ENCODE peak calls at places on chromosomes 12 and 14, in seven cellular contexts. J, N, Y, Z, B, C and W are unnamed samples.

GRCh38 chr14:90778468-90779255 is 37.6 kb downstream of the TTC7B start:
- DNase-seq in J (no peak), N (no peak), Y (no peak), Z (no peak), B (no peak), C (no peak), W (no peak)

GRCh38 chr14:42555365-42555764 is 948.7 kb downstream of the LRFN5 start:
- DNase-seq in J (no peak), N (no peak), Y (no peak), Z (no peak), B (no peak), C (no peak), W (no peak)

GRCh38 chr14:51652168-51653095 is 722 bp downstream of the FRMD6 start:
- DNase-seq in J (peak), N (no peak), Y (peak), Z (peak), B (peak), C (peak), W (no peak)

GRCh38 chr12:104672501-104673265 is 215.9 kb downstream of the CHST11 start:
- DNase-seq in J (peak), N (peak), Y (no peak), Z (no peak), B (peak), C (peak), W (no peak)

GRCh38 chr12:74619886-74620285 is 82.3 kb downstream of the ATXN7L3B start:
- DNase-seq in J (no peak), N (no peak), Y (no peak), Z (no peak), B (no peak), C (no peak), W (no peak)

GRCh38 chr12:12079291-12079690 is 8.6 kb downstream of the BCL2L14 start:
- DNase-seq in J (no peak), N (peak), Y (no peak), Z (no peak), B (no peak), C (no peak), W (no peak)

GRCh38 chr14:96176811-96177211 is 27.8 kb upstream of the BDKRB2 start:
- DNase-seq in J (peak), N (peak), Y (no peak), Z (no peak), B (no peak), C (no peak), W (no peak)

GRCh38 chr12:10501031-10501430 is 4.7 kb upstream of the EIF2S3B start:
- DNase-seq in J (no peak), N (peak), Y (no peak), Z (no peak), B (no peak), C (no peak), W (no peak)

GRCh38 chr12:9730591-9730990 is 2.3 kb downstream of the CLECL1 start:
- DNase-seq in J (no peak), N (no peak), Y (no peak), Z (no peak), B (no peak), C (no peak), W (no peak)

GRCh38 chr12:56206373-56207166 is 15.2 kb downstream of the RNF41 start:
- DNase-seq in J (peak), N (peak), Y (peak), Z (no peak), B (peak), C (no peak), W (peak)